ENCODE peak calls at places on chromosomes 12 and 14, in six cellular contexts. One of them, this sample, is unnamed.

GRCh38 chr12:16350682-16351081 is 3.2 kb downstream of the MGST1 start:
- DNase-seq in MM.1S: no peak
- DNase-seq in GM23248: peak; percentile 96
- DNase-seq in PC-3: peak; percentile 95
- DNase-seq in OCI-LY7: no peak
- DNase-seq in neural progenitor cell: peak; percentile 59
- DNase-seq in this sample: peak; percentile 13

GRCh38 chr12:12922978-12923377 is 29.0 kb downstream of the GPRC5D start:
- DNase-seq in MM.1S: no peak
- DNase-seq in GM23248: no peak
- DNase-seq in PC-3: no peak
- DNase-seq in OCI-LY7: no peak
- DNase-seq in neural progenitor cell: no peak
- DNase-seq in this sample: no peak

GRCh38 chr12:111971800-111972199 is 41.2 kb downstream of the TMEM116 start:
- DNase-seq in MM.1S: no peak
- DNase-seq in GM23248: no peak
- DNase-seq in PC-3: no peak
- DNase-seq in OCI-LY7: no peak
- DNase-seq in neural progenitor cell: no peak
- DNase-seq in this sample: no peak

GRCh38 chr14:89304972-89305703 is 111.9 kb downstream of the FOXN3 start:
- DNase-seq in MM.1S: peak; percentile 63
- DNase-seq in GM23248: peak; percentile 82
- DNase-seq in PC-3: peak; percentile 77
- DNase-seq in OCI-LY7: peak; percentile 58
- DNase-seq in neural progenitor cell: peak; percentile 14
- DNase-seq in this sample: peak; percentile 37

GRCh38 chr14:101933209-101933608 is 31.2 kb upstream of the DYNC1H1 start:
- DNase-seq in MM.1S: no peak
- DNase-seq in GM23248: no peak
- DNase-seq in PC-3: no peak
- DNase-seq in OCI-LY7: no peak
- DNase-seq in neural progenitor cell: no peak
- DNase-seq in this sample: no peak

GRCh38 chr12:4268549-4269181 is 4.9 kb upstream of the CCND2 start:
- DNase-seq in MM.1S: no peak
- DNase-seq in GM23248: peak; percentile 8
- DNase-seq in PC-3: no peak
- DNase-seq in OCI-LY7: no peak
- DNase-seq in neural progenitor cell: peak; percentile 31
- DNase-seq in this sample: no peak

GRCh38 chr12:32577328-32577727 is 101.8 kb upstream of the DNM1L start:
- DNase-seq in MM.1S: no peak
- DNase-seq in GM23248: no peak
- DNase-seq in PC-3: no peak
- DNase-seq in OCI-LY7: no peak
- DNase-seq in neural progenitor cell: no peak
- DNase-seq in this sample: no peak

GRCh38 chr12:52434760-52435530 is 774 bp upstream of the KRT75 start:
- DNase-seq in MM.1S: no peak
- DNase-seq in GM23248: peak; percentile 29
- DNase-seq in PC-3: peak; percentile 81
- DNase-seq in OCI-LY7: no peak
- DNase-seq in neural progenitor cell: no peak
- DNase-seq in this sample: no peak

GRCh38 chr12:132955094-132955932 is 793 bp downstream of the ZNF605 start:
- DNase-seq in MM.1S: no peak
- DNase-seq in GM23248: peak; percentile 84
- DNase-seq in PC-3: peak; percentile 69
- DNase-seq in OCI-LY7: peak; percentile 5
- DNase-seq in neural progenitor cell: peak; percentile 64
- DNase-seq in this sample: peak; percentile 67

GRCh38 chr14:76720382-76720813 is 40.9 kb upstream of the VASH1 start:
- DNase-seq in MM.1S: peak; percentile 29
- DNase-seq in GM23248: no peak
- DNase-seq in PC-3: no peak
- DNase-seq in OCI-LY7: peak; percentile 61
- DNase-seq in neural progenitor cell: peak; percentile 36
- DNase-seq in this sample: peak; percentile 61

GRCh38 chr14:100065942-100066574 is 836 bp downstream of the EVL start:
- DNase-seq in MM.1S: no peak
- DNase-seq in GM23248: no peak
- DNase-seq in PC-3: no peak
- DNase-seq in OCI-LY7: peak; percentile 71
- DNase-seq in neural progenitor cell: no peak
- DNase-seq in this sample: no peak

GRCh38 chr12:67434653-67435375 is 165.7 kb downstream of the CAND1 start:
- DNase-seq in MM.1S: no peak
- DNase-seq in GM23248: peak; percentile 97
- DNase-seq in PC-3: peak; percentile 92
- DNase-seq in OCI-LY7: no peak
- DNase-seq in neural progenitor cell: no peak
- DNase-seq in this sample: peak; percentile 66

GRCh38 chr14:66530526-66530925 is 22.6 kb downstream of the GPHN start:
- DNase-seq in MM.1S: no peak
- DNase-seq in GM23248: no peak
- DNase-seq in PC-3: peak; percentile 16
- DNase-seq in OCI-LY7: no peak
- DNase-seq in neural progenitor cell: no peak
- DNase-seq in this sample: no peak

GRCh38 chr12:28026701-28027100 is 54.2 kb upstream of the PTHLH start:
- DNase-seq in MM.1S: no peak
- DNase-seq in GM23248: peak; percentile 42
- DNase-seq in PC-3: peak; percentile 100
- DNase-seq in OCI-LY7: no peak
- DNase-seq in neural progenitor cell: no peak
- DNase-seq in this sample: no peak

GRCh38 chr12:1696800-1697199 is 5.9 kb downstream of the ADIPOR2 start:
- DNase-seq in MM.1S: no peak
- DNase-seq in GM23248: no peak
- DNase-seq in PC-3: no peak
- DNase-seq in OCI-LY7: no peak
- DNase-seq in neural progenitor cell: no peak
- DNase-seq in this sample: no peak

GRCh38 chr12:6234906-6235305 is 34.7 kb downstream of the CD9 start:
- DNase-seq in MM.1S: no peak
- DNase-seq in GM23248: no peak
- DNase-seq in PC-3: no peak
- DNase-seq in OCI-LY7: no peak
- DNase-seq in neural progenitor cell: no peak
- DNase-seq in this sample: no peak

GRCh38 chr12:124461851-124462623 is 105.4 kb downstream of the NCOR2 start:
- DNase-seq in MM.1S: no peak
- DNase-seq in GM23248: peak; percentile 34
- DNase-seq in PC-3: no peak
- DNase-seq in OCI-LY7: no peak
- DNase-seq in neural progenitor cell: no peak
- DNase-seq in this sample: no peak

GRCh38 chr14:49970474-49971147 is 77.7 kb downstream of the ARF6 start:
- DNase-seq in MM.1S: peak; percentile 27
- DNase-seq in GM23248: peak; percentile 43
- DNase-seq in PC-3: no peak
- DNase-seq in OCI-LY7: peak; percentile 48
- DNase-seq in neural progenitor cell: no peak
- DNase-seq in this sample: peak; percentile 66

GRCh38 chr12:53791735-53792326 is 40.1 kb upstream of the CISTR start:
- DNase-seq in MM.1S: peak; percentile 20
- DNase-seq in GM23248: peak; percentile 28
- DNase-seq in PC-3: peak; percentile 37
- DNase-seq in OCI-LY7: peak; percentile 38
- DNase-seq in neural progenitor cell: peak; percentile 38
- DNase-seq in this sample: peak; percentile 42

GRCh38 chr12:120352117-120352516 is 16.8 kb downstream of the MSI1 start:
- DNase-seq in MM.1S: no peak
- DNase-seq in GM23248: peak; percentile 67
- DNase-seq in PC-3: peak; percentile 71
- DNase-seq in OCI-LY7: no peak
- DNase-seq in neural progenitor cell: no peak
- DNase-seq in this sample: no peak

GRCh38 chr14:48275301-48275700 is 599.9 kb upstream of the MDGA2 start:
- DNase-seq in MM.1S: no peak
- DNase-seq in GM23248: no peak
- DNase-seq in PC-3: no peak
- DNase-seq in OCI-LY7: no peak
- DNase-seq in neural progenitor cell: no peak
- DNase-seq in this sample: no peak

GRCh38 chr14:63848890-63849289 is 3.9 kb upstream of the SYNE2 start:
- DNase-seq in MM.1S: no peak
- DNase-seq in GM23248: no peak
- DNase-seq in PC-3: no peak
- DNase-seq in OCI-LY7: no peak
- DNase-seq in neural progenitor cell: no peak
- DNase-seq in this sample: no peak

GRCh38 chr12:18753481-18754117 is 15.7 kb downstream of the CAPZA3 start:
- DNase-seq in MM.1S: no peak
- DNase-seq in GM23248: peak; percentile 1
- DNase-seq in PC-3: no peak
- DNase-seq in OCI-LY7: no peak
- DNase-seq in neural progenitor cell: peak; percentile 88
- DNase-seq in this sample: peak; percentile 7

GRCh38 chr12:120292411-120292660 is 633 bp upstream of the RNU4-2 start:
- DNase-seq in MM.1S: no peak
- DNase-seq in GM23248: no peak
- DNase-seq in PC-3: no peak
- DNase-seq in OCI-LY7: no peak
- DNase-seq in neural progenitor cell: no peak
- DNase-seq in this sample: no peak

GRCh38 chr12:102769323-102769916 is 147.6 kb downstream of the PAH start:
- DNase-seq in MM.1S: peak; percentile 49
- DNase-seq in GM23248: peak; percentile 81
- DNase-seq in PC-3: peak; percentile 62
- DNase-seq in OCI-LY7: peak; percentile 48
- DNase-seq in neural progenitor cell: peak; percentile 68
- DNase-seq in this sample: peak; percentile 77

DNA sequence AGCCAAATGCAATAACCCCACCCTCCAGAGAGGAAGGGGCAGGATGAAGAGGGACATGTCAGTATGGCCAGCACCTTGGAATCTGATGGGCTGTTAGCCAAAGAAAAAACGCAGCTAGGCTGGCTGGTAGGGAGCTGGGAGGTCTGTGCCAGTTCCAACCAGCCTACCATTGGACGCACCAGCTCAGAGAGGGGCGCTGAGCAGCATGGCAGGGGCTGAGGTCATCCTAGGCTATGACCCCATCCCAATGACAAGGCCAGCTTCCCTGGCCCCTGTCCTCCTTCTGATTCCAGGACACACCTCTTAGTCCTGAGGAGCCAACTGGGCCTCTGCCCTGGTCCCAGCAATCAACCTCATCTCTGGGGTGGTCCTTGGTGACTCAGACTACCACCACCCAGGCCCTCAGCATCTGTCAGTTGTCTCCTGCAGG is 12.2 kb downstream of the ACTN1 start:
- DNase-seq in MM.1S: no peak
- DNase-seq in GM23248: no peak
- DNase-seq in PC-3: no peak
- DNase-seq in OCI-LY7: no peak
- DNase-seq in neural progenitor cell: no peak
- DNase-seq in this sample: no peak
- H3K4me1 ChIP-seq in MM.1S: peaks cover 14% of the 10 kb centered on the region
- H3K4me1 ChIP-seq in GM23248: peaks cover 64% of the 10 kb centered on the region
- H3K4me1 ChIP-seq in PC-3: peaks cover 58% of the 10 kb centered on the region
- H3K4me1 ChIP-seq in OCI-LY7: no peaks in the 10 kb centered on the region
- H3K4me1 ChIP-seq in neural progenitor cell: peaks cover 31% of the 10 kb centered on the region
- H3K4me1 ChIP-seq in this sample: peaks cover 71% of the 10 kb centered on the region

DNA sequence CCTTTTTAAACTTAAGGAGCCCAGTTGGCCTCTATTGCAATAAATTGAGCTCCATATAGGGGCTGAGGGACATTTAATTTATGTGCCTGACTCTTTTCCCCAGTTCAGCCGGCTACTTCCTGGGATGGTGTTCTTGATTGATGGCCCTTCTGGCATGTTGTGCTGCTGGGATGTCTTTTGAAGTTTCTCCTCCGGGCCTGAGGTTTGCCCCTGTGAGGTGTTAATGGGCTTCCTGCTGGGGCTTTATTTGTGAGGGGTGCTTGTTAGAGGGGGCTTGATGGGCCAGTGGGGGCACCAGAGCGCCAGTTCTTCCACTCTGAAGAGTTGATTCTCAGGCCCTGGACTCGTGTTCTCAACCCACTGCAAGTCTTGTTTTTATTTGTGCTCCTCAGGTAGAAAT is 69.6 kb downstream of the CHST11 start:
- DNase-seq in MM.1S: no peak
- DNase-seq in GM23248: no peak
- DNase-seq in PC-3: no peak
- DNase-seq in OCI-LY7: no peak
- DNase-seq in neural progenitor cell: peak; percentile 55
- DNase-seq in this sample: no peak
- TF ChIP-seq EZH2phosphoT487 in MM.1S: no peak
- TF ChIP-seq EZH2phosphoT487 in GM23248: no peak
- TF ChIP-seq EZH2phosphoT487 in PC-3: no peak
- TF ChIP-seq EZH2phosphoT487 in OCI-LY7: no peak
- TF ChIP-seq EZH2phosphoT487 in neural progenitor cell: no peak
- TF ChIP-seq EZH2phosphoT487 in this sample: no peak

DNA sequence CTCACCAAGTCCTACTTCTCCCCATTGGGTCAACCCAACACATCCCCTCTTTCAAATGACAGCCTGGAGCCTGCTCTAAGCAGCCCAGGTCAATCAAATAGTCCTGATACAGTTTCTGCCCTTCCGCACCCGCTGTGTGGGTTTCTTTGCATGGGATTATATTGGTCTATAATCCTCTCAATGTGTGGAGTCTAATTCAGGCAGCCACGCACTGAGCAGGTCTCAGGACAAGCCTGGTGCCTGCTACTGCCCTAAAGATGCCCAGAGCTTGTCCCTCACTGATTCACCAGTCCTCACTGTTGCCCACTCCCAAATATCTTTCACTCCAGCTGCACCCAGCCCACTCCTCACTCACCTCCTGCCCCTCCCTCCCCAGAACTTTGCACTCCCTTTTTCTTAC is 16.4 kb downstream of the ACTN1 start:
- DNase-seq in MM.1S: no peak
- DNase-seq in GM23248: no peak
- DNase-seq in PC-3: no peak
- DNase-seq in OCI-LY7: no peak
- DNase-seq in neural progenitor cell: peak; percentile 34
- DNase-seq in this sample: no peak
- H3K4me1 ChIP-seq in MM.1S: no peaks in the 10 kb centered on the region
- H3K4me1 ChIP-seq in GM23248: peaks cover 66% of the 10 kb centered on the region
- H3K4me1 ChIP-seq in PC-3: peaks cover 58% of the 10 kb centered on the region
- H3K4me1 ChIP-seq in OCI-LY7: no peaks in the 10 kb centered on the region
- H3K4me1 ChIP-seq in neural progenitor cell: peaks cover 18% of the 10 kb centered on the region
- H3K4me1 ChIP-seq in this sample: peaks cover 59% of the 10 kb centered on the region

GRCh38 chr14:95227279-95227860 is 70.0 kb upstream of the DICER1 start:
- DNase-seq in MM.1S: no peak
- DNase-seq in GM23248: no peak
- DNase-seq in PC-3: no peak
- DNase-seq in OCI-LY7: no peak
- DNase-seq in neural progenitor cell: no peak
- DNase-seq in this sample: peak; percentile 31

GRCh38 chr14:95228240-95228639 is 70.9 kb upstream of the DICER1 start:
- DNase-seq in MM.1S: no peak
- DNase-seq in GM23248: no peak
- DNase-seq in PC-3: no peak
- DNase-seq in OCI-LY7: no peak
- DNase-seq in neural progenitor cell: no peak
- DNase-seq in this sample: no peak

GRCh38 chr14:95226801-95227200 is 69.5 kb upstream of the DICER1 start:
- DNase-seq in MM.1S: no peak
- DNase-seq in GM23248: no peak
- DNase-seq in PC-3: no peak
- DNase-seq in OCI-LY7: no peak
- DNase-seq in neural progenitor cell: no peak
- DNase-seq in this sample: no peak

GRCh38 chr14:95222870-95223398 is 65.6 kb upstream of the DICER1 start:
- DNase-seq in MM.1S: no peak
- DNase-seq in GM23248: peak; percentile 47
- DNase-seq in PC-3: no peak
- DNase-seq in OCI-LY7: no peak
- DNase-seq in neural progenitor cell: no peak
- DNase-seq in this sample: peak; percentile 62

GRCh38 chr14:95225251-95225887 is 68.0 kb upstream of the DICER1 start:
- DNase-seq in MM.1S: no peak
- DNase-seq in GM23248: no peak
- DNase-seq in PC-3: no peak
- DNase-seq in OCI-LY7: no peak
- DNase-seq in neural progenitor cell: no peak
- DNase-seq in this sample: no peak
- TF ChIP-seq EZH2phosphoT487 in MM.1S: no peak
- TF ChIP-seq EZH2phosphoT487 in GM23248: no peak
- TF ChIP-seq EZH2phosphoT487 in PC-3: no peak
- TF ChIP-seq EZH2phosphoT487 in OCI-LY7: no peak
- TF ChIP-seq EZH2phosphoT487 in neural progenitor cell: no peak
- TF ChIP-seq EZH2phosphoT487 in this sample: no peak

This sample was measured in hepatocyte.